ENCODE peak calls at places on chromosomes 16 and 17, in nine cellular contexts. Y is thoracic aorta, B is upper lobe of right lung, R is BE2C, T is IMR-90, L is stomach, A is A549, P is kidney, Z is neural progenitor cell. G is an unnamed sample.

GRCh38 chr16:16021988-16022682 is 72.7 kb downstream of the ABCC1 start:
- DNase-seq in P (peak; percentile 98), Y (peak; percentile 95), A (peak; percentile 97), B (peak; percentile 92), T (peak; percentile 97), L (peak; percentile 96), R (peak; percentile 97), Z (peak; percentile 54), G (peak; percentile 70)

GRCh38 chr16:73149329-73149728 is 101.4 kb upstream of the ZFHX3 start:
- DNase-seq in T (no peak), Y (no peak), B (no peak), R (no peak), A (no peak), P (no peak), L (no peak), Z (no peak), G (no peak)

GRCh38 chr17:68468785-68469184 is 11.5 kb upstream of the WIPI1 start:
- DNase-seq in R (no peak), A (no peak), L (no peak), Y (no peak), T (peak; percentile 12), Z (no peak), B (no peak), P (no peak), G (no peak)

GRCh38 chr16:57858635-57859034 is 56.3 kb upstream of the KIFC3 start:
- DNase-seq in P (no peak), R (no peak), B (no peak), Y (no peak), Z (no peak), A (no peak), L (no peak), T (no peak), G (no peak)

GRCh38 chr17:77248216-77249054 is 107.7 kb downstream of the SEC14L1 start:
- DNase-seq in R (no peak), Z (no peak), Y (no peak), T (no peak), A (no peak), L (no peak), B (no peak), P (no peak), G (no peak)

GRCh38 chr17:11944587-11944986 is 52.7 kb downstream of the ZNF18 start:
- DNase-seq in A (peak; percentile 26), L (no peak), T (no peak), B (no peak), P (no peak), R (no peak), Y (no peak), Z (no peak), G (no peak)

GRCh38 chr17:45821147-45821546 is 23.5 kb upstream of the SPPL2C start:
- DNase-seq in Z (no peak), L (no peak), Y (no peak), R (no peak), A (no peak), P (no peak), T (no peak), B (no peak), G (no peak)

GRCh38 chr16:18800674-18801196 is 614 bp downstream of the ARL6IP1 start:
- DNase-seq in T (no peak), A (no peak), L (no peak), R (no peak), P (no peak), Z (peak; percentile 73), Y (no peak), B (no peak), G (no peak)

GRCh38 chr17:41329279-41329925 is 13.9 kb upstream of the KRTAP17-1 start:
- DNase-seq in B (peak; percentile 73), P (no peak), Y (no peak), T (peak; percentile 56), R (peak; percentile 63), Z (peak; percentile 68), A (peak; percentile 78), L (peak; percentile 41), G (peak; percentile 59)
- TF ChIP-seq CTCF in B (peak; percentile 60), P (peak; percentile 72), Y (peak; percentile 56), T (peak; percentile 79), R (peak; percentile 75), Z (peak; percentile 72), A (peak; percentile 73), L (no peak), G (peak; percentile 60)

GRCh38 chr17:44358066-44358465 is 5.6 kb downstream of the FAM171A2 start:
- DNase-seq in P (no peak), B (no peak), L (no peak), Z (no peak), T (no peak), A (no peak), R (no peak), Y (no peak), G (no peak)
- H3K4me1 ChIP-seq in P (peaks cover 5% of the 10 kb centered on the region), B (peaks cover 4% of the 10 kb centered on the region), L (peaks cover 31% of the 10 kb centered on the region), Z (peaks cover 30% of the 10 kb centered on the region), T (peaks cover 15% of the 10 kb centered on the region), A (peaks cover 20% of the 10 kb centered on the region), R (peaks cover 8% of the 10 kb centered on the region), Y (peaks cover 3% of the 10 kb centered on the region), G (peaks cover 21% of the 10 kb centered on the region)

DNA sequence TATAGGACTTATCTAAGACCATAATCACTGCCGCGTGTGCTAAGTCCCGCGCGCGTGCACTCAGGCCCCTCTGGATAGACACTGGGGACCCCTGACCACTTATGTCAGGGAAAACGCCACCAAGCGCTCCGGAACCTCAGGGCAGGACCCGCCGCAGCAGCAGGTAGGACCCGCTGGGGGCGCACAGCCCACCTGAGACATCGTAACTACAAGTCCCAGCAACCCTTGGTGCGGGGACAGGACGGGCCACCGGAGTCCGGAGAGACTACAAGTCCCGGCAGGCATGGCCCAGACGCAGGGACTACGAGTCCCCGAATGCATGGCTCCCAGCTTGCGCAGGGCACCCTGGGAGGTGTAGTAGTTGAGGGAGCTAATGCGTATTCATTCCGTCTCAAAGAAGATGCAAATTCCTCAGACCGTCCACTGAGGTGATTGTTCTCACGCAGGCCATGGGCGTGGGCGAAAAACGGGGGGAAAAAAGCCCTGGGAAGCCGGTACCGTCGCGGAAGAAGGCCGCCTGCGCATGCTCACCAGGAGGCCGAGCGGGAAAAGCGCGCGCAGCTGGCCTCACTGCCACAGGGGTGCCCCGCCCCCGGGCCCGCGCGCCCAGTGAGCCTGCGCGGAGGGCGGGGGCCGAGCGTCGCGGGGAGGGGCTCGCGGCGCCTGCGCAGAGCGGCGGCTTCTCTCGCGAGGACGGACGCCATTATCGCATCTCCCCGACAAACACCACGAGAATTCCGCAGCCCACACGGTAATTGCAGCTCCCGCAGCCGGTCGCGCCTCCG is at the start of gene BANP:
- DNase-seq in T (peak; percentile 98), P (peak; percentile 99), Z (peak; percentile 100), B (peak; percentile 99), Y (peak; percentile 90), L (peak; percentile 98), A (peak; percentile 100), R (peak; percentile 99), G (peak; percentile 99)
- TF ChIP-seq CTCF in T (peak; percentile 24), P (peak; percentile 15), Z (peak; percentile 60), B (peak; percentile 56), Y (peak; percentile 60), L (no peak), A (peak; percentile 14), R (peak; percentile 61), G (peak; percentile 48)

GRCh38 chr17:39666231-39666600 is 1.1 kb downstream of the TCAP start:
- DNase-seq in Y (no peak), B (no peak), R (no peak), A (peak; percentile 28), P (peak; percentile 70), T (no peak), Z (no peak), L (no peak), G (no peak)
- H3K4me1 ChIP-seq in Y (peaks cover 22% of the 10 kb centered on the region), B (peaks cover 50% of the 10 kb centered on the region), R (peaks cover 9% of the 10 kb centered on the region), A (peaks cover 61% of the 10 kb centered on the region), P (peaks cover 16% of the 10 kb centered on the region), T (peaks cover 7% of the 10 kb centered on the region), Z (peaks cover 32% of the 10 kb centered on the region), L (peaks cover 75% of the 10 kb centered on the region), G (no peaks in the 10 kb centered on the region)

GRCh38 chr16:70508752-70509151 is 14.6 kb downstream of the COG4 start:
- DNase-seq in Y (no peak), A (no peak), P (no peak), R (no peak), Z (no peak), L (no peak), T (no peak), B (no peak), G (no peak)
- TF ChIP-seq CTCF in Y (no peak), A (peak; percentile 30), P (no peak), R (no peak), Z (peak; percentile 15), L (no peak), T (no peak), B (peak; percentile 21), G (peak; percentile 32)